ENCODE peak calls at places on chromosome 18, in ten cellular contexts. One of them, this sample, is unnamed.
A peak's percentile ranks its signal among the peaks of the same experiment; 100 is the strongest.

GRCh38 chr18:46169464-46169941 is 65.3 kb downstream of the HAUS1 start:
- DNase-seq in K562: no peak
- DNase-seq in upper lobe of left lung: no peak
- DNase-seq in SK-N-SH: no peak
- DNase-seq in transverse colon: no peak
- DNase-seq in GM12878: no peak
- DNase-seq in H1: no peak
- DNase-seq in suprapubic skin: no peak
- DNase-seq in HepG2: peak; percentile 58
- DNase-seq in esophagus muscularis mucosa: no peak
- DNase-seq in this sample: no peak

GRCh38 chr18:55494441-55494840 is 93.6 kb downstream of the TCF4 start:
- DNase-seq in transverse colon: no peak
- DNase-seq in HepG2: no peak
- DNase-seq in SK-N-SH: no peak
- DNase-seq in esophagus muscularis mucosa: no peak
- DNase-seq in GM12878: no peak
- DNase-seq in K562: no peak
- DNase-seq in suprapubic skin: no peak
- DNase-seq in H1: no peak
- DNase-seq in upper lobe of left lung: no peak
- DNase-seq in this sample: no peak

GRCh38 chr18:67199993-67200617 is 316.4 kb downstream of the DSEL start:
- DNase-seq in K562: no peak
- DNase-seq in HepG2: peak; percentile 53
- DNase-seq in transverse colon: no peak
- DNase-seq in esophagus muscularis mucosa: no peak
- DNase-seq in suprapubic skin: no peak
- DNase-seq in upper lobe of left lung: no peak
- DNase-seq in SK-N-SH: peak; percentile 32
- DNase-seq in GM12878: peak; percentile 11
- DNase-seq in H1: no peak
- DNase-seq in this sample: no peak

GRCh38 chr18:22345733-22346132 is 72.0 kb downstream of the CTAGE1 start:
- DNase-seq in upper lobe of left lung: no peak
- DNase-seq in HepG2: no peak
- DNase-seq in K562: no peak
- DNase-seq in H1: no peak
- DNase-seq in GM12878: no peak
- DNase-seq in esophagus muscularis mucosa: peak; percentile 45
- DNase-seq in suprapubic skin: no peak
- DNase-seq in transverse colon: no peak
- DNase-seq in SK-N-SH: no peak
- DNase-seq in this sample: no peak

GRCh38 chr18:27599202-27599829 is 414.2 kb upstream of the CHST9 start:
- DNase-seq in HepG2: peak; percentile 40
- DNase-seq in suprapubic skin: no peak
- DNase-seq in esophagus muscularis mucosa: no peak
- DNase-seq in K562: peak; percentile 56
- DNase-seq in GM12878: no peak
- DNase-seq in upper lobe of left lung: no peak
- DNase-seq in transverse colon: peak; percentile 36
- DNase-seq in SK-N-SH: peak; percentile 24
- DNase-seq in H1: peak; percentile 68
- DNase-seq in this sample: no peak

GRCh38 chr18:72181241-72181764 is 362.8 kb downstream of the CBLN2 start:
- DNase-seq in suprapubic skin: no peak
- DNase-seq in esophagus muscularis mucosa: no peak
- DNase-seq in SK-N-SH: no peak
- DNase-seq in H1: no peak
- DNase-seq in upper lobe of left lung: no peak
- DNase-seq in K562: no peak
- DNase-seq in HepG2: no peak
- DNase-seq in transverse colon: no peak
- DNase-seq in GM12878: peak; percentile 13
- DNase-seq in this sample: no peak

GRCh38 chr18:25314824-25315223 is 37.1 kb downstream of the ZNF521 start:
- DNase-seq in H1: no peak
- DNase-seq in GM12878: no peak
- DNase-seq in esophagus muscularis mucosa: no peak
- DNase-seq in HepG2: no peak
- DNase-seq in K562: no peak
- DNase-seq in upper lobe of left lung: no peak
- DNase-seq in SK-N-SH: no peak
- DNase-seq in transverse colon: no peak
- DNase-seq in suprapubic skin: no peak
- DNase-seq in this sample: no peak

GRCh38 chr18:57776767-57777166 is 26.3 kb downstream of the ATP8B1 start:
- DNase-seq in K562: peak; percentile 62
- DNase-seq in H1: no peak
- DNase-seq in SK-N-SH: no peak
- DNase-seq in HepG2: no peak
- DNase-seq in transverse colon: no peak
- DNase-seq in suprapubic skin: no peak
- DNase-seq in upper lobe of left lung: no peak
- DNase-seq in esophagus muscularis mucosa: no peak
- DNase-seq in GM12878: no peak
- DNase-seq in this sample: no peak

GRCh38 chr18:54261894-54262293 is 7.4 kb upstream of the POLI start:
- DNase-seq in K562: no peak
- DNase-seq in transverse colon: peak; percentile 36
- DNase-seq in GM12878: peak; percentile 85
- DNase-seq in upper lobe of left lung: no peak
- DNase-seq in esophagus muscularis mucosa: no peak
- DNase-seq in H1: no peak
- DNase-seq in suprapubic skin: no peak
- DNase-seq in SK-N-SH: no peak
- DNase-seq in HepG2: no peak
- DNase-seq in this sample: no peak

GRCh38 chr18:54263904-54264336 is 5.4 kb upstream of the POLI start:
- DNase-seq in upper lobe of left lung: no peak
- DNase-seq in SK-N-SH: no peak
- DNase-seq in GM12878: peak; percentile 90
- DNase-seq in HepG2: peak; percentile 29
- DNase-seq in H1: no peak
- DNase-seq in esophagus muscularis mucosa: no peak
- DNase-seq in transverse colon: no peak
- DNase-seq in K562: no peak
- DNase-seq in suprapubic skin: no peak
- DNase-seq in this sample: no peak

GRCh38 chr18:54257015-54257414 is 12.3 kb upstream of the POLI start:
- DNase-seq in transverse colon: no peak
- DNase-seq in upper lobe of left lung: no peak
- DNase-seq in esophagus muscularis mucosa: no peak
- DNase-seq in SK-N-SH: no peak
- DNase-seq in GM12878: no peak
- DNase-seq in H1: no peak
- DNase-seq in HepG2: no peak
- DNase-seq in K562: no peak
- DNase-seq in suprapubic skin: no peak
- DNase-seq in this sample: no peak

GRCh38 chr18:54255141-54255540 is 14.2 kb upstream of the POLI start:
- DNase-seq in SK-N-SH: no peak
- DNase-seq in HepG2: no peak
- DNase-seq in GM12878: no peak
- DNase-seq in suprapubic skin: no peak
- DNase-seq in K562: no peak
- DNase-seq in esophagus muscularis mucosa: no peak
- DNase-seq in H1: no peak
- DNase-seq in transverse colon: no peak
- DNase-seq in upper lobe of left lung: no peak
- DNase-seq in this sample: no peak

DNA sequence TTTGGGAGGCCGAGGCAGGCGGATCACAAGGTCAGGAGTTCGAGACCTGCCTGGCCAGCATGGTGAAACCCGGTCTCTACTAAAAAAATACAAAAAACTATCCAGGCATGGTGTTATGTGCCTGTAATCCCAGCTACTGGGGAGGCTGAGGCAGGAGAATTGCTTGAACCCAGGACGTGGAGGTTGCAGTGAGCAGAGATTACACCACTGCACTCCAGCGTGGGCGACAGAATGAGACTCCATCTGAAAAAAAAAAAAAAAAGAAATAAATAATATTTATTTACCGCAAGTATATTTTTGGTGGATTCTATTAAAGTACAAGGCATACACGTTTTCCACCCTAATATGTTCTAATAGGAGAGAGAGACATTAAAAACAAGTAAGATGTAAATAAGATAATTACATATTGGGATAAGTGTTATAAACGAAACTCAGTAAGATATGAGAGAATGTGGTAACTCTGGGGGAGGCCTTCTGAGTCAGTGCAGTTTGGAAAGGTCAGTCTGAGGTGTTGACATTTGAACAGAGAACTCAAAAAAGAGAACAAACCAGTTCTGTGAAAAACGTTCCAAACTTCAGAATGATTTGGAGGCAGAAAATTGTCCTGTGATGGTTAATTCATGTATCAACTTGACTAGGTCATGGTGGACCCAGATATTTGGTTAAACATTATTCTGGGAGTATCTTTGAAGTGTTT is 8.8 kb upstream of the POLI start:
- DNase-seq in HepG2: peak; percentile 14
- DNase-seq in SK-N-SH: no peak
- DNase-seq in H1: no peak
- DNase-seq in transverse colon: no peak
- DNase-seq in suprapubic skin: no peak
- DNase-seq in upper lobe of left lung: no peak
- DNase-seq in GM12878: no peak
- DNase-seq in esophagus muscularis mucosa: no peak
- DNase-seq in K562: no peak
- DNase-seq in this sample: no peak
- TF ChIP-seq POLR2AphosphoS5 in HepG2: no peak
- TF ChIP-seq POLR2AphosphoS5 in SK-N-SH: no peak
- TF ChIP-seq POLR2AphosphoS5 in H1: no peak
- TF ChIP-seq POLR2AphosphoS5 in transverse colon: no peak
- TF ChIP-seq POLR2AphosphoS5 in suprapubic skin: no peak
- TF ChIP-seq POLR2AphosphoS5 in upper lobe of left lung: no peak
- TF ChIP-seq POLR2AphosphoS5 in GM12878: no peak
- TF ChIP-seq POLR2AphosphoS5 in esophagus muscularis mucosa: no peak
- TF ChIP-seq POLR2AphosphoS5 in K562: no peak
- TF ChIP-seq POLR2AphosphoS5 in this sample: no peak

GRCh38 chr18:77401173-77401572 is 151.5 kb downstream of the GALR1 start:
- DNase-seq in upper lobe of left lung: no peak
- DNase-seq in SK-N-SH: no peak
- DNase-seq in esophagus muscularis mucosa: peak; percentile 83
- DNase-seq in HepG2: no peak
- DNase-seq in H1: no peak
- DNase-seq in transverse colon: no peak
- DNase-seq in GM12878: no peak
- DNase-seq in suprapubic skin: no peak
- DNase-seq in K562: no peak
- DNase-seq in this sample: no peak
- H3K27me3 ChIP-seq in upper lobe of left lung: no peaks in the 10 kb centered on the region
- H3K27me3 ChIP-seq in SK-N-SH: no peaks in the 10 kb centered on the region
- H3K27me3 ChIP-seq in esophagus muscularis mucosa: no peaks in the 10 kb centered on the region
- H3K27me3 ChIP-seq in HepG2: no peaks in the 10 kb centered on the region
- H3K27me3 ChIP-seq in H1: no peaks in the 10 kb centered on the region
- H3K27me3 ChIP-seq in transverse colon: no peaks in the 10 kb centered on the region
- H3K27me3 ChIP-seq in GM12878: no peaks in the 10 kb centered on the region
- H3K27me3 ChIP-seq in suprapubic skin: no peaks in the 10 kb centered on the region
- H3K27me3 ChIP-seq in K562: no peaks in the 10 kb centered on the region
- H3K27me3 ChIP-seq in this sample: no peaks in the 10 kb centered on the region

GRCh38 chr18:9057646-9058045 is 44.9 kb upstream of the NDUFV2 start:
- DNase-seq in upper lobe of left lung: no peak
- DNase-seq in transverse colon: no peak
- DNase-seq in HepG2: no peak
- DNase-seq in suprapubic skin: no peak
- DNase-seq in SK-N-SH: no peak
- DNase-seq in esophagus muscularis mucosa: no peak
- DNase-seq in GM12878: no peak
- DNase-seq in K562: no peak
- DNase-seq in H1: no peak
- DNase-seq in this sample: no peak

GRCh38 chr18:9055185-9055584 is 47.3 kb upstream of the NDUFV2 start:
- DNase-seq in HepG2: no peak
- DNase-seq in GM12878: no peak
- DNase-seq in transverse colon: no peak
- DNase-seq in suprapubic skin: no peak
- DNase-seq in esophagus muscularis mucosa: no peak
- DNase-seq in upper lobe of left lung: no peak
- DNase-seq in SK-N-SH: peak; percentile 22
- DNase-seq in H1: no peak
- DNase-seq in K562: no peak
- DNase-seq in this sample: no peak

GRCh38 chr18:9062418-9062751 is 40.1 kb upstream of the NDUFV2 start:
- DNase-seq in H1: no peak
- DNase-seq in transverse colon: no peak
- DNase-seq in esophagus muscularis mucosa: no peak
- DNase-seq in upper lobe of left lung: no peak
- DNase-seq in SK-N-SH: no peak
- DNase-seq in suprapubic skin: no peak
- DNase-seq in HepG2: no peak
- DNase-seq in GM12878: no peak
- DNase-seq in K562: no peak
- DNase-seq in this sample: no peak

GRCh38 chr18:9055626-9056025 is 46.9 kb upstream of the NDUFV2 start:
- DNase-seq in HepG2: no peak
- DNase-seq in upper lobe of left lung: no peak
- DNase-seq in SK-N-SH: no peak
- DNase-seq in suprapubic skin: no peak
- DNase-seq in esophagus muscularis mucosa: no peak
- DNase-seq in K562: no peak
- DNase-seq in H1: no peak
- DNase-seq in GM12878: no peak
- DNase-seq in transverse colon: no peak
- DNase-seq in this sample: no peak

DNA sequence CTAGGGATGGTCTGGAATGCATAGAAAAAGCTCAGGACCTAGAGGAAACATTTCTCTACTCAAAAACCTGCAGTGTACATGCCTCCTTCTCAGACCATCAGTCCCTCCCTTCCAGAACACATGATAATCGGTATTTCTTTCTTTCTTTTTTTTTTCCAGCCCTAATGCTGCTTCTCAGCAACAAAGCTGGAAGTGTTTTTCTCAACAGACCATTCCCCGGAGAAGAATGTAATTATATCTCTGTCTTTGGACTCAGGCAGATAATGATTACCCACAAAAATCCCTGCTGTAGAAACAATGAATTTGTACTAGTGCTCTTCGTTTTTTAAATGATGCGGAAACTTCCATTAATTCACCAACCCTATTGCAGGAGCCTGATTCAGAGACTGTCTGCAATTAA is 44.1 kb upstream of the NDUFV2 start:
- DNase-seq in K562: no peak
- DNase-seq in HepG2: no peak
- DNase-seq in upper lobe of left lung: no peak
- DNase-seq in esophagus muscularis mucosa: no peak
- DNase-seq in H1: no peak
- DNase-seq in suprapubic skin: no peak
- DNase-seq in transverse colon: no peak
- DNase-seq in GM12878: no peak
- DNase-seq in SK-N-SH: peak; percentile 9
- DNase-seq in this sample: no peak
- TF ChIP-seq EP300 in K562: no peak
- TF ChIP-seq EP300 in HepG2: no peak
- TF ChIP-seq EP300 in upper lobe of left lung: no peak
- TF ChIP-seq EP300 in esophagus muscularis mucosa: no peak
- TF ChIP-seq EP300 in H1: no peak
- TF ChIP-seq EP300 in suprapubic skin: no peak
- TF ChIP-seq EP300 in transverse colon: no peak
- TF ChIP-seq EP300 in GM12878: no peak
- TF ChIP-seq EP300 in SK-N-SH: no peak
- TF ChIP-seq EP300 in this sample: no peak

DNA sequence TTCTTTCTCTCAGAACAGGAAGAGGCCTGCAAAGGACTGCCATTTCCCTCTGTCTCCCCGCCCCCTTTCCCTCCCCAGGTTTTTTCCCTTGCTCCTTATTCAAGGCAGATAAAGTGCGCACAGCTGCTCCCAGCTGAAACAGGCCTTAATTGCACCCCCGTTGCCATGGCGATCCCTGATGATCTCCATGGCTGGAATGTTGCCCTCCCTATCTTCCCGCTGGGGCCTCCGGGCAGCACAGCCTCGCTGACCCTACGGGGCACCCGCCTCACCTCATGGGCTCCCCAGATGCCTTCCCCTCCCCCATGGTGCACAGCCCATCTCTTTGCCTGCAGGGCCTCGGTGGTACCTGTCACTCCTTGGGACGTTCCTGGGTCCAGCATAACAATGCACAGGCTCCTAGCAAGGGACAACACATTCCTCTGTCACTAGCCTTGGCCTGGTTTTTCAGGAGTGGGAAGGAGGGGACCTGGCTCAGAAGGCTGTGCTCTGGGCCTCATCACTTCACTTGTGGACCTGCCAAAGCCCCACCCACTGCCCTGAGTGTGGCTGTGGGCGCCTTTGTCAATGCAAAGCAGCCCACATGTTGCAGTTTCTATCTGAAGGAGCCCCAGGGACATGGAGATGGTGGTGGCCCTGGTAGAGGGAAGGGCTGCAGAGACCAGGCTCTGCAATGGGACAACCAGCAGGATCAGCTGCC is 115.0 kb downstream of the CELF4 start:
- DNase-seq in K562: no peak
- DNase-seq in HepG2: no peak
- DNase-seq in SK-N-SH: peak; percentile 81
- DNase-seq in GM12878: no peak
- DNase-seq in H1: peak; percentile 74
- DNase-seq in esophagus muscularis mucosa: no peak
- DNase-seq in upper lobe of left lung: peak; percentile 55
- DNase-seq in transverse colon: no peak
- DNase-seq in suprapubic skin: no peak
- DNase-seq in this sample: peak; percentile 71
- TF ChIP-seq POLR2AphosphoS5 in K562: no peak
- TF ChIP-seq POLR2AphosphoS5 in HepG2: no peak
- TF ChIP-seq POLR2AphosphoS5 in SK-N-SH: no peak
- TF ChIP-seq POLR2AphosphoS5 in GM12878: no peak
- TF ChIP-seq POLR2AphosphoS5 in H1: peak; percentile 22
- TF ChIP-seq POLR2AphosphoS5 in esophagus muscularis mucosa: no peak
- TF ChIP-seq POLR2AphosphoS5 in upper lobe of left lung: no peak
- TF ChIP-seq POLR2AphosphoS5 in transverse colon: no peak
- TF ChIP-seq POLR2AphosphoS5 in suprapubic skin: no peak
- TF ChIP-seq POLR2AphosphoS5 in this sample: no peak

This sample was measured in sigmoid colon.